ENCODE peak calls at places on chromosomes 5 and 9, in six cellular contexts. Y is CD4-positive, alpha-beta T cell; U is hypothalamus; T is GM12865; V is central memory CD8-positive, alpha-beta T cell; W is T1000. G is an unnamed sample.

GRCh38 chr5:65769539-65769938 is 47.5 kb downstream of the NLN start:
- DNase-seq in V (no peak), W (no peak), Y (no peak), T (no peak), U (no peak), G (peak)

GRCh38 chr9:134983094-134983493 is 65.4 kb upstream of the FCN1 start:
- DNase-seq in T (peak), Y (no peak), U (no peak), V (no peak), W (no peak), G (no peak)

GRCh38 chr9:34876096-34876495 is 82.0 kb upstream of the PHF24 start:
- DNase-seq in T (no peak), W (no peak), U (no peak), V (no peak), Y (no peak), G (no peak)

GRCh38 chr5:171688696-171689495 is 96.7 kb upstream of the SMIM23 start:
- DNase-seq in Y (no peak), T (no peak), U (no peak), V (no peak), W (no peak), G (no peak)

GRCh38 chr9:131735238-131736181 is 4.4 kb downstream of the RAPGEF1 start:
- DNase-seq in U (no peak), Y (no peak), W (no peak), V (no peak), T (peak), G (no peak)

GRCh38 chr5:133962801-133963476 is 5.5 kb downstream of the C5orf15 start:
- DNase-seq in V (no peak), T (no peak), U (no peak), W (no peak), Y (no peak), G (no peak)

GRCh38 chr5:57493034-57493433 is 10.4 kb upstream of the ACTBL2 start:
- DNase-seq in T (no peak), U (no peak), W (no peak), V (no peak), Y (no peak), G (no peak)

GRCh38 chr9:36980148-36980974 is 53.7 kb downstream of the PAX5 start:
- DNase-seq in V (no peak), W (no peak), T (peak), U (no peak), Y (no peak), G (no peak)

GRCh38 chr9:128249558-128249913 is 26.3 kb downstream of the GOLGA2 start:
- DNase-seq in U (no peak), Y (no peak), W (no peak), T (no peak), V (no peak), G (no peak)

GRCh38 chr5:77211013-77211690 is 672 bp downstream of the PDE8B start:
- DNase-seq in V (no peak), W (no peak), T (no peak), Y (no peak), U (no peak), G (no peak)

GRCh38 chr5:84568171-84568570 is 183.5 kb upstream of the EDIL3 start:
- DNase-seq in W (no peak), Y (no peak), T (no peak), U (no peak), V (no peak), G (no peak)

GRCh38 chr5:177471610-177472356 is 1.7 kb downstream of the DBN1 start:
- DNase-seq in V (no peak), Y (no peak), W (no peak), T (no peak), U (no peak), G (no peak)

GRCh38 chr9:36470891-36471290 is 70.8 kb upstream of the RNF38 start:
- DNase-seq in Y (no peak), U (no peak), T (peak), V (no peak), W (no peak), G (no peak)

GRCh38 chr5:72268753-72269410 is 51.2 kb downstream of the MRPS27 start:
- DNase-seq in W (no peak), Y (peak), T (peak), U (no peak), V (no peak), G (peak)

GRCh38 chr5:137995077-137995746 is 37.7 kb downstream of the FAM13B start:
- DNase-seq in T (no peak), V (no peak), W (no peak), Y (no peak), U (no peak), G (no peak)

GRCh38 chr9:98357921-98358535 is 102.6 kb upstream of the TBC1D2 start:
- DNase-seq in W (no peak), Y (no peak), U (no peak), T (no peak), V (no peak), G (no peak)

GRCh38 chr9:133404440-133405002 is 13.3 kb downstream of the REXO4 start:
- DNase-seq in V (no peak), Y (no peak), W (no peak), U (no peak), T (no peak), G (no peak)

GRCh38 chr5:113806250-113806649 is 292.8 kb downstream of the YTHDC2 start:
- DNase-seq in U (no peak), W (no peak), Y (no peak), V (no peak), T (no peak), G (no peak)

GRCh38 chr5:37696190-37697021 is 143.4 kb downstream of the GDNF start:
- DNase-seq in Y (no peak), W (no peak), T (no peak), V (no peak), U (no peak), G (peak)

GRCh38 chr9:122498883-122499288 is 11.7 kb upstream of the OR1J2 start:
- DNase-seq in W (no peak), Y (no peak), U (no peak), V (no peak), T (peak), G (peak)

GRCh38 chr5:31867219-31867618 is 228.3 kb downstream of the PDZD2 start:
- DNase-seq in Y (no peak), U (no peak), T (no peak), V (no peak), W (no peak), G (no peak)

G was measured in keratinocyte.